ENCODE peak calls at places on chromosomes 1 and 21, in four cellular contexts. I is HepG2, S is GM12878, R is SK-N-SH. E is an unnamed sample.

GRCh38 chr1:3439346-3439745 is 15.1 kb upstream of the ARHGEF16 start:
- DNase-seq in R (no peak), I (no peak), S (no peak), E (no peak)

GRCh38 chr1:42456754-42457089 is 379 bp downstream of the PPCS start:
- DNase-seq in S (peak), I (peak), R (peak), E (no peak)

GRCh38 chr1:16091296-16091695 is 17.8 kb upstream of the FAM131C start:
- DNase-seq in S (no peak), I (no peak), R (no peak), E (no peak)

GRCh38 chr1:88973520-88974137 is 18.8 kb downstream of the KYAT3 start:
- DNase-seq in R (no peak), S (no peak), I (peak), E (peak)

GRCh38 chr1:218804014-218804785 is 369.5 kb upstream of the LYPLAL1 start:
- DNase-seq in I (no peak), R (no peak), S (no peak), E (no peak)

GRCh38 chr1:228968841-228969606 is 233.7 kb downstream of the RHOU start:
- DNase-seq in I (no peak), R (no peak), S (no peak), E (no peak)

GRCh38 chr21:44006656-44007055 is 5.5 kb upstream of the TRAPPC10 start:
- DNase-seq in S (no peak), I (no peak), R (no peak), E (no peak)

GRCh38 chr1:33004628-33005027 is 32.1 kb downstream of the AK2 start:
- DNase-seq in R (no peak), I (no peak), S (no peak), E (no peak)

GRCh38 chr1:155022927-155023236 is 10.7 kb downstream of the DCST2 start:
- DNase-seq in I (no peak), S (no peak), R (peak), E (peak)

GRCh38 chr1:185732941-185733340 is 1.2 kb upstream of the HMCN1 start:
- DNase-seq in S (no peak), R (no peak), I (no peak), E (no peak)

GRCh38 chr1:222064388-222065201 is 322.7 kb upstream of the DUSP10 start:
- DNase-seq in R (no peak), I (no peak), S (no peak), E (no peak)

GRCh38 chr1:61334718-61335589 is 252.6 kb downstream of the NFIA start:
- DNase-seq in S (no peak), R (peak), I (no peak), E (no peak)

GRCh38 chr1:96845464-96845863 is 123.9 kb downstream of the PTBP2 start:
- DNase-seq in I (peak), S (no peak), R (no peak), E (peak)

GRCh38 chr1:166915941-166916340 is 39.9 kb upstream of the TADA1 start:
- DNase-seq in I (no peak), R (no peak), S (no peak), E (no peak)

GRCh38 chr1:101051688-101052638 is 26.4 kb upstream of the DPH5 start:
- DNase-seq in R (no peak), S (no peak), I (no peak), E (no peak)

GRCh38 chr1:236114076-236114747 is 28.1 kb upstream of the GPR137B start:
- DNase-seq in I (no peak), R (no peak), S (no peak), E (no peak)

GRCh38 chr1:229344937-229345684 is 2.3 kb upstream of the CCSAP start:
- DNase-seq in S (no peak), I (no peak), R (no peak), E (no peak)

GRCh38 chr1:189496768-189497167 is 980.9 kb downstream of the BRINP3 start:
- DNase-seq in R (no peak), I (no peak), S (no peak), E (no peak)

GRCh38 chr21:40595806-40596205 is 251.2 kb downstream of the DSCAM start:
- DNase-seq in I (no peak), R (no peak), S (no peak), E (no peak)

GRCh38 chr1:6235302-6235680 is 473 bp downstream of the ICMT start:
- DNase-seq in I (no peak), S (no peak), R (no peak), E (peak)

GRCh38 chr21:27371688-27372331 is 404.9 kb upstream of the ADAMTS5 start:
- DNase-seq in S (no peak), I (no peak), R (no peak), E (no peak)

GRCh38 chr21:44736291-44737004 is 25.1 kb upstream of the TSPEAR start:
- DNase-seq in S (no peak), I (peak), R (no peak), E (no peak)

GRCh38 chr1:226064168-226064815 is 1.8 kb downstream of the H3-3A start:
- DNase-seq in R (no peak), I (peak), S (no peak), E (no peak)

GRCh38 chr1:113140588-113141446 is 67.8 kb downstream of the LRIG2 start:
- DNase-seq in R (peak), S (peak), I (peak), E (peak)

GRCh38 chr1:110484801-110485200 is 33.9 kb downstream of the PROK1 start:
- DNase-seq in R (no peak), S (no peak), I (no peak), E (no peak)

GRCh38 chr1:110480356-110481096 is 29.6 kb downstream of the PROK1 start:
- DNase-seq in R (no peak), S (no peak), I (no peak), E (no peak)

GRCh38 chr1:110482662-110483307 is 31.8 kb downstream of the PROK1 start:
- DNase-seq in S (no peak), R (no peak), I (no peak), E (no peak)

GRCh38 chr1:110483308-110483685 is 32.3 kb downstream of the PROK1 start:
- DNase-seq in S (no peak), I (no peak), R (no peak), E (no peak)

DNA sequence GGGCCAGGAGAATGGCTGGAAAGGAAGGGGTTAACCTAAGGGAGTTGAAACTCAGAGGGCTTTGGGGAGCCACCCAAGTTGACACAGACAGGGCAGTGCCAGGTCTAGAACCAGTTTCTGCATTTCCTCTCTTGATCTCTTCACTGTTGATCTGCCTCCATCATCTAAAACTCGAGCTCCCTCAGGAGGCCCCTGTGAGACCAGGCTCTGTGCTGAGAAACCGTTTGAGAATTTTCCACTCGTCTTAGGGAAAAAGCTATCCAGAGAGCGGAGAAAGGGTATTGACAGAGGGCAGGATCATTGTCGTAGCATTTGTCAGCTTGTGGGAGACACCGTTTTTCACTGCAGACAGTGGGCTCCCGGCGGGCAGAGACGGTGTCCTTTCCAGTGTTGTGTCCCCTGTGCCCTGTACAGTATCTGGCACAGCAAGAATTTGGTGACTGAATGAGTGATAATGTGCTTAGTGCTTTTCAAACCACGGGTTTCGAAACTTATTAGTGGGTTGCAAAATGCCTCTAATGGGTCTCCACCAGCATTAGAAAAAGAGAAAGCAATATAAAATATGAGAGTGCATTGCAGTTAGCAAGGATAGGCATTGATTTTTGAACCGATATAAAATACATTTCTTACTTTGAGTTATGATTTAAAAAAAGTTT is 31.1 kb downstream of the PROK1 start:
- DNase-seq in I (no peak), S (no peak), R (no peak), E (no peak)
- TF ChIP-seq POLR2AphosphoS5 in I (no peak), S (no peak), R (no peak), E (no peak)

DNA sequence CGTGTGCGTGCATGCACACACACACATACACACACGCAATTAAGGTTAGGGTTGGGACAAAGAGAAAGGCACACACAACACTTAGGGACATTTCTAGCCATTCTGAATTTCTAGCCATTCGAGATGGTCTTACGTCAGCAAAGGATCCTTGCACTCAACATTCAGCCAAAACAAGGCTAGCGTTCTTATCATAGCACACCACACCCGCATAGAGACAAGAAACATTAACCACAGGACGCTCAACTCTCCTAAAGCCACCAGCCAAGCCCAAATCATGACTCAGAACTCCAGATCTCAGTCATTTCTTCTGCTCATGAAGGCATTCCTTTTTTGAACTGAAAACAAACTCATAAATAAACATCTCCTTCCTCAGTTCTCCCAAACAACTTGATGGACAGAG is 106.8 kb downstream of the LMO4 start:
- DNase-seq in S (peak), I (no peak), R (no peak), E (peak)
- TF ChIP-seq USF2 in S (no peak), I (no peak), R (no peak), E (no peak)

DNA sequence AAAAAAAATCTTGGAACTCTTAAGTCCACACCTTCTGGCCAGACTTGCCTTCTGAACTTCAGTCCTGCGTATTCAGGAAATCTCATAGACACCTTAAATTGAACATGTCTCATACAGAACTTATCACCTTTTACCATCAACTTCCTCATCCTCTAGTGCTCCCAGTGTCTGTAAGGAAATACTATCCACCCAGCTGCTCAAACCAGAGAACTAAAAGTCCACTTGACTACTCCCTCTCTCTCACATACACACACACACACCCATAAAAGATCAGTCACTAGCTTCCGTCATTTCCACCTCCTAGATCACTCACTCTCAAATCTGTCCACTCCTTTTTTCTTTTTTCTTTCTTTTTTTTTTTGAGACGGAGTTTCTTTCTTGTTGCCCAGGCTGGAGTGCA is 10.9 kb upstream of the CAP1 start:
- DNase-seq in S (no peak), R (no peak), I (no peak), E (no peak)
- TF ChIP-seq POLR2AphosphoS5 in S (no peak), R (no peak), I (no peak), E (no peak)

GRCh38 chr1:24793762-24794161 is 48.5 kb downstream of the CLIC4 start:
- DNase-seq in S (no peak), R (no peak), I (no peak), E (no peak)
- TF ChIP-seq USF2 in S (no peak), R (no peak), I (no peak), E (no peak)

GRCh38 chr1:53316058-53316741 is 11.7 kb downstream of the LRP8 start:
- DNase-seq in S (no peak), R (peak), I (no peak), E (no peak)
- TF ChIP-seq POLR2AphosphoS5 in S (no peak), R (no peak), I (no peak), E (no peak)

GRCh38 chr21:33902349-33902748 is 13.3 kb downstream of the ATP5PO start:
- DNase-seq in S (no peak), R (no peak), I (no peak), E (no peak)

GRCh38 chr21:33904041-33904440 is 11.6 kb downstream of the ATP5PO start:
- DNase-seq in R (no peak), I (no peak), S (no peak), E (no peak)

GRCh38 chr21:33899199-33899598 is 16.4 kb downstream of the ATP5PO start:
- DNase-seq in R (no peak), I (no peak), S (no peak), E (no peak)

GRCh38 chr21:33898546-33898945 is 17.1 kb downstream of the ATP5PO start:
- DNase-seq in S (no peak), I (no peak), R (no peak), E (no peak)

DNA sequence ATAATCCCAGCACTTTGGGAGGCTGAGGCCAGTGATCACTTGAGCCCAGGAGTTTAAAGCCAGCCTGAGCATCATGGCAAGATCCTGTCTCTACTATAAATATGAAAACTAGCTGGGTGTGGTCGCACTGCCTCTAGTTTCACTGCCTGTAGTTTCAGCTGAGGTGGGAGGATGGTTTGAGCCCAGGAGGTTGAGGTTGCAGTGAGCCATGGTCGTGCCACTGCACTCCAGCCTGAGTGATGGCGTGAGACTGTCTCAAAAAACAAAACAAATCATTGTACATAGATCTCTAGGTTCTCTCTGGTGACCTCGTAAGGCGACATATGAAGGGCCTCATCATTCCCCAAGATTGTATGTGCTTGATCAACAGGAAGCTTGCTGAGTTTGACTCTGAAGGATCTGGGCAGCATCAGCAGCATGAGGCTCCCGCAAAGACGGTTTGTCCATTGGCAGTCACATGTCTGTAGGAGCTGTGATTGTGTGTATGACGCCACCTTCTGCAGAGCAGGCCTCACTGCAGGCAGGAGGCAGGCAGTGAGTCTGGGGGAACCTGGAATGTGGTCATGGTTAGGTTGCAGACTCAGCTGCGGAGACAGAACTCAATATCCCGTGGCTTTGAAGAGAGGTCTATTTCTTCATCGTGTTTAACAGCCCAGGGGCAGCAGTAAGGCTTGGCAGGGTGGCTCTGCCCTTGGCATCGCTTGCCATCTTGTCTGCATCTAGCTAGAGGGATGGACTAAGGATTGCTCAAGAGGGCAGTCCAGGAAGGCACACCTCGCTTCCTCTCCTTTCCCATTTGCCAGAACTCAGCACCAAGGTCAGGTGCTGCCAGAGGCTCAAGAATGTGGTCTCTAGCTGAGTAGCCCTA is 13.9 kb downstream of the ATP5PO start:
- DNase-seq in R (peak), I (peak), S (no peak), E (peak)
- TF ChIP-seq USF2 in R (no peak), I (no peak), S (no peak), E (peak)

GRCh38 chr21:46020581-46020980 is 39.0 kb downstream of the COL6A1 start:
- DNase-seq in S (no peak), I (no peak), R (no peak), E (no peak)
- TF ChIP-seq POLR2AphosphoS5 in S (no peak), I (no peak), R (no peak), E (no peak)

GRCh38 chr1:90452491-90452890 is 264.6 kb downstream of the BARHL2 start:
- DNase-seq in S (no peak), R (no peak), I (no peak), E (no peak)
- TF ChIP-seq USF2 in S (no peak), R (no peak), I (no peak), E (no peak)

DNA sequence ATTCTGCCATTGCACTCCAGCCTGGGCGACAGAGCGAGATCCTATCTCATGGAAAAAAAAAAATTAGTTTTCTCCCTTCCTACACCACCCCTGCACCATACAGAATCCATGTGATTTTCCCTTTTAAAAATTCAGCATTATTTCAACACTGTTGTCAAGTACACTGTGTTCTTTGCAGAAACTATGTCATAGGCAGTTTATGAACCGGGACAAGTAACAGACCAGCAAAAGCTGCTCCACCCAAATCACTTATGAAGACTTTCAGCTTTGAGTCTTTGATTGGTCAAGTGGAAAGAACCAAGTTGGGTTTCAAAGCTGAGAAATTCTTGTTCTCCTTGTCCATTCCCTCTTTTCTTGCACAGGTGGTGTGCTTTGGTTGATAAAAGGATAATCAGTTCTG is 173.0 kb downstream of the CDC7 start:
- DNase-seq in I (no peak), R (no peak), S (no peak), E (no peak)
- TF ChIP-seq POLR2AphosphoS5 in I (no peak), R (no peak), S (no peak), E (no peak)

GRCh38 chr1:43613075-43613942 is 36.6 kb upstream of the KDM4A start:
- DNase-seq in S (no peak), I (no peak), R (no peak), E (no peak)
- TF ChIP-seq USF2 in S (no peak), I (no peak), R (no peak), E (no peak)

E was measured in K562.